ENCODE peak calls at places on chromosomes 11 and 22, in four cellular contexts. K is T-helper 1 cell, E is amniotic stem cell, J is tibial artery. N is an unnamed sample.

GRCh38 chr11:69588270-69588669 is 52.7 kb upstream of the CCND1 start:
- DNase-seq in K (no peak), J (no peak), E (peak; percentile 44), N (no peak)

GRCh38 chr11:46413755-46414465 is 22.3 kb upstream of the CHRM4 start:
- DNase-seq in K (no peak), J (no peak), E (no peak), N (no peak)

GRCh38 chr11:67433536-67434394 is 3.7 kb downstream of the PTPRCAP start:
- DNase-seq in J (no peak), E (no peak), K (no peak), N (no peak)

GRCh38 chr11:45754261-45754709 is 50.7 kb upstream of the SLC35C1 start:
- DNase-seq in J (no peak), K (no peak), E (no peak), N (no peak)

GRCh38 chr22:47394504-47395440 is 632.3 kb downstream of the TBC1D22A start:
- DNase-seq in K (no peak), J (no peak), E (no peak), N (no peak)

GRCh38 chr11:60874421-60875365 is 7.4 kb downstream of the ZP1 start:
- DNase-seq in E (no peak), K (no peak), J (no peak), N (no peak)

GRCh38 chr11:1978865-1979473 is 18.7 kb downstream of the H19 start:
- DNase-seq in K (no peak), J (no peak), E (no peak), N (no peak)

GRCh38 chr11:129131361-129131760 is 60.8 kb downstream of the ARHGAP32 start:
- DNase-seq in K (no peak), E (no peak), J (no peak), N (no peak)

GRCh38 chr11:100785148-100785983 is 98.3 kb downstream of the ARHGAP42 start:
- DNase-seq in J (no peak), E (no peak), K (no peak), N (no peak)

GRCh38 chr22:47308886-47309285 is 546.4 kb downstream of the TBC1D22A start:
- DNase-seq in J (no peak), K (no peak), E (no peak), N (no peak)

GRCh38 chr22:30872282-30873041 is 96.1 kb downstream of the MORC2 start:
- DNase-seq in K (no peak), E (no peak), J (peak; percentile 11), N (no peak)

GRCh38 chr11:46696212-46696558 is 4.2 kb downstream of the ARHGAP1 start:
- DNase-seq in J (no peak), K (no peak), E (no peak), N (no peak)

GRCh38 chr11:65498977-65499712 is at the start of gene MALAT1:
- DNase-seq in J (peak; percentile 92), K (peak; percentile 87), E (peak; percentile 80), N (peak; percentile 95)

GRCh38 chr11:76664578-76665061 is 5.9 kb downstream of the LRRC32 start:
- DNase-seq in K (no peak), E (no peak), J (peak; percentile 22), N (no peak)

GRCh38 chr22:22520020-22520656 is at the start of gene ZNF280A:
- DNase-seq in J (no peak), K (no peak), E (no peak), N (peak; percentile 90)

GRCh38 chr11:20599424-20600346 is at the start of gene SLC6A5:
- DNase-seq in J (no peak), K (no peak), E (no peak), N (no peak)

GRCh38 chr11:60143768-60144167 is 39.1 kb downstream of the MS4A6A start:
- DNase-seq in K (no peak), J (no peak), E (no peak), N (no peak)

GRCh38 chr11:76380161-76380976 is 563 bp downstream of the THAP12 start:
- DNase-seq in K (peak; percentile 29), E (no peak), J (peak; percentile 23), N (peak; percentile 32)

GRCh38 chr22:31681625-31682345 is 19.8 kb upstream of the PISD start:
- DNase-seq in K (no peak), J (no peak), E (no peak), N (no peak)

GRCh38 chr11:65571940-65572339 is 398 bp upstream of the FAM89B start:
- DNase-seq in E (no peak), J (no peak), K (no peak), N (peak; percentile 68)

GRCh38 chr11:47550288-47551052 is 2.5 kb downstream of the CELF1 start:
- DNase-seq in J (no peak), E (no peak), K (no peak), N (no peak)

GRCh38 chr11:85955531-85955930 is 100.3 kb downstream of the CCDC83 start:
- DNase-seq in E (no peak), J (no peak), K (no peak), N (no peak)

GRCh38 chr11:126507646-126508045 is 152.2 kb downstream of the ST3GAL4 start:
- DNase-seq in K (no peak), E (no peak), J (no peak), N (no peak)

GRCh38 chr22:42841444-42841843 is 15.6 kb downstream of the ARFGAP3 start:
- DNase-seq in E (no peak), J (no peak), K (no peak), N (no peak)

GRCh38 chr22:45742866-45743450 is 71.3 kb downstream of the ATXN10 start:
- DNase-seq in J (peak; percentile 31), E (no peak), K (no peak), N (no peak)

GRCh38 chr11:56885182-56885581 is 103.5 kb upstream of the OR5AK2 start:
- DNase-seq in E (no peak), J (no peak), K (no peak), N (no peak)

GRCh38 chr11:8011981-8012444 is 24.9 kb downstream of the EIF3F start:
- DNase-seq in K (no peak), J (no peak), E (peak; percentile 68), N (no peak)